ENCODE peak calls at places on chromosome 2, in seven cellular contexts. E is K562; D is CD8-positive, alpha-beta memory T cell; Y is ovary; J is astrocyte; K is neural progenitor cell; P is fibroblast of lung. U is an unnamed sample.

GRCh38 chr2:236548179-236548918 is 21.3 kb upstream of the ACKR3 start:
- DNase-seq in E (no peak), D (no peak), Y (no peak), J (peak), K (no peak), P (peak), U (no peak)

GRCh38 chr2:70328921-70329561 is 27.2 kb upstream of the FAM136A start:
- DNase-seq in E (no peak), D (no peak), Y (no peak), J (peak), K (no peak), P (peak), U (peak)

GRCh38 chr2:56713161-56713676 is 529.4 kb downstream of the CCDC85A start:
- DNase-seq in E (no peak), D (no peak), Y (no peak), J (peak), K (no peak), P (peak), U (no peak)

GRCh38 chr2:121018136-121019057 is 266.6 kb downstream of the TFCP2L1 start:
- DNase-seq in E (peak), D (no peak), Y (peak), J (peak), K (peak), P (peak), U (no peak)

GRCh38 chr2:161436411-161436810 is 20.3 kb downstream of the TBR1 start:
- DNase-seq in E (no peak), D (no peak), Y (no peak), J (peak), K (no peak), P (peak), U (peak)

GRCh38 chr2:33605059-33605458 is 6.0 kb upstream of the FAM98A start:
- DNase-seq in E (no peak), D (no peak), Y (no peak), J (no peak), K (no peak), P (no peak), U (no peak)

GRCh38 chr2:183037660-183038340 is 457 bp downstream of the NCKAP1 start:
- DNase-seq in E (peak), D (no peak), Y (peak), J (peak), K (peak), P (peak), U (peak)

GRCh38 chr2:198143156-198143555 is 338.8 kb downstream of the PLCL1 start:
- DNase-seq in E (no peak), D (no peak), Y (no peak), J (no peak), K (no peak), P (no peak), U (no peak)

GRCh38 chr2:152611458-152612231 is 105.6 kb downstream of the PRPF40A start:
- DNase-seq in E (no peak), D (no peak), Y (peak), J (peak), K (no peak), P (peak), U (no peak)

GRCh38 chr2:96265349-96265839 is 403 bp downstream of the TMEM127 start:
- DNase-seq in E (peak), D (peak), Y (no peak), J (no peak), K (peak), P (no peak), U (peak)

GRCh38 chr2:105454801-105455485 is 56.1 kb upstream of the FHL2 start:
- DNase-seq in E (peak), D (no peak), Y (no peak), J (peak), K (peak), P (peak), U (peak)

GRCh38 chr2:236344446-236344845 is 80.2 kb upstream of the ASB18 start:
- DNase-seq in E (no peak), D (no peak), Y (no peak), J (no peak), K (no peak), P (no peak), U (no peak)

GRCh38 chr2:58428553-58429284 is 187.6 kb upstream of the FANCL start:
- DNase-seq in E (no peak), D (no peak), Y (peak), J (no peak), K (peak), P (peak), U (no peak)

GRCh38 chr2:53096346-53096745 is 671.3 kb upstream of the CHAC2 start:
- DNase-seq in E (no peak), D (no peak), Y (no peak), J (no peak), K (no peak), P (no peak), U (no peak)

GRCh38 chr2:38682008-38682575 is 16.2 kb downstream of the GALM start:
- DNase-seq in E (no peak), D (no peak), Y (no peak), J (no peak), K (no peak), P (no peak), U (no peak)

GRCh38 chr2:231745303-231746038 is 35.6 kb downstream of the PDE6D start:
- DNase-seq in E (no peak), D (no peak), Y (no peak), J (no peak), K (peak), P (no peak), U (no peak)

GRCh38 chr2:86211796-86212188 is 12.5 kb downstream of the MRPL35 start:
- DNase-seq in E (no peak), D (no peak), Y (no peak), J (no peak), K (no peak), P (no peak), U (no peak)

GRCh38 chr2:219060821-219061791 is at the start of gene IHH:
- DNase-seq in E (no peak), D (no peak), Y (no peak), J (no peak), K (peak), P (peak), U (no peak)

GRCh38 chr2:78908973-78909372 is 116.5 kb upstream of the REG3G start:
- DNase-seq in E (no peak), D (no peak), Y (no peak), J (no peak), K (no peak), P (no peak), U (no peak)

GRCh38 chr2:18123577-18123976 is 245.1 kb downstream of the KCNS3 start:
- DNase-seq in E (no peak), D (no peak), Y (no peak), J (no peak), K (no peak), P (no peak), U (no peak)

GRCh38 chr2:189821953-189822748 is 37.9 kb downstream of the PMS1 start:
- DNase-seq in E (no peak), D (no peak), Y (no peak), J (peak), K (no peak), P (peak), U (no peak)

GRCh38 chr2:101175991-101176390 is 24.8 kb upstream of the TBC1D8 start:
- DNase-seq in E (no peak), D (no peak), Y (no peak), J (no peak), K (no peak), P (no peak), U (no peak)

GRCh38 chr2:229257980-229258379 is 13.1 kb downstream of the PID1 start:
- DNase-seq in E (no peak), D (no peak), Y (no peak), J (no peak), K (no peak), P (no peak), U (no peak)

GRCh38 chr2:60469918-60470317 is 83.5 kb downstream of the BCL11A start:
- DNase-seq in E (no peak), D (no peak), Y (no peak), J (no peak), K (no peak), P (no peak), U (no peak)

GRCh38 chr2:60468390-60469085 is 84.9 kb downstream of the BCL11A start:
- DNase-seq in E (no peak), D (no peak), Y (no peak), J (peak), K (no peak), P (peak), U (peak)

GRCh38 chr2:60465736-60466135 is 87.7 kb downstream of the BCL11A start:
- DNase-seq in E (no peak), D (no peak), Y (no peak), J (peak), K (no peak), P (peak), U (peak)

GRCh38 chr2:60463249-60463648 is 90.2 kb downstream of the BCL11A start:
- DNase-seq in E (no peak), D (no peak), Y (no peak), J (peak), K (no peak), P (peak), U (no peak)

DNA sequence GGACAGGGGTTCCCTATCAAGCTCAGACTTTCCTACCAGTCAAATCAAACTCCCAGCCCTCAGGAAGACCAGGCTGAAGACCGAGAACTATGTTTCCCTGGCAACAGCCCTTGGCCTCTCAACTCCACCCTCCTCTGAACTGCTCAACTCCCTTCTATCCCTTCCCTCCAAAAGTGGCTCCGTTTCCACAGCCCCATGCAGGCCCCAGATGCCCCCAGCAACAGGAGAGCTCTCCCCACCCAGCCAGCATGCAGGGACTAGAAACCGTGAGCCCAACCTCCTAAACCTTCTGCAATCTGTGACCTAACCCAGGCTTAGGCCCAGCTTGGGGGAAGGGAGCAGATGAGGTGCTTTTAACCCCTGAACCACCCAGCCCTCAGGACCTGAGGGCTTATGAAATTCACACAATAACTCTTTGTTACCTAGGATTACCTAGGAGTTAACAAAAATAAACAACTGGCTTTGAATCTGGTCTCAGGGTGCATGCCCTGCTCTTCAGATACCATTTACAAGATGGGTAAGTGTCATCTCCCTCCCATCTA is 87.2 kb downstream of the BCL11A start:
- DNase-seq in E (no peak), D (no peak), Y (no peak), J (no peak), K (no peak), P (no peak), U (no peak)
- H3K27ac ChIP-seq in E (no peak), D (no peak), Y (no peak), J (no peak), K (no peak), P (no peak), U (no peak)

GRCh38 chr2:64862001-64862397 is 127.2 kb upstream of the SLC1A4 start:
- DNase-seq in E (no peak), D (no peak), Y (no peak), J (no peak), K (no peak), P (no peak), U (no peak)
- H3K27ac ChIP-seq in E (no peak), D (no peak), Y (no peak), J (no peak), K (no peak), P (no peak), U (no peak)

GRCh38 chr2:196244966-196245365 is 73.6 kb upstream of the STK17B start:
- DNase-seq in E (no peak), D (no peak), Y (no peak), J (peak), K (no peak), P (peak), U (no peak)

GRCh38 chr2:196245746-196246145 is 74.4 kb upstream of the STK17B start:
- DNase-seq in E (no peak), D (no peak), Y (no peak), J (no peak), K (no peak), P (no peak), U (no peak)

GRCh38 chr2:196247114-196247978 is 76.0 kb upstream of the STK17B start:
- DNase-seq in E (no peak), D (no peak), Y (no peak), J (no peak), K (no peak), P (no peak), U (no peak)

GRCh38 chr2:196242131-196242620 is 70.8 kb upstream of the STK17B start:
- DNase-seq in E (no peak), D (no peak), Y (no peak), J (peak), K (no peak), P (peak), U (no peak)

GRCh38 chr2:196244516-196244915 is 73.1 kb upstream of the STK17B start:
- DNase-seq in E (no peak), D (no peak), Y (no peak), J (no peak), K (no peak), P (no peak), U (no peak)
- H3K27ac ChIP-seq in E (no peak), D (no peak), Y (no peak), J (no peak), K (no peak), P (no peak), U (no peak)

GRCh38 chr2:66888791-66889631 is 454.1 kb downstream of the MEIS1 start:
- DNase-seq in E (no peak), D (no peak), Y (no peak), J (peak), K (no peak), P (peak), U (peak)

GRCh38 chr2:66888246-66888645 is 453.3 kb downstream of the MEIS1 start:
- DNase-seq in E (no peak), D (no peak), Y (no peak), J (no peak), K (no peak), P (no peak), U (no peak)

GRCh38 chr2:66885775-66886402 is 451.0 kb downstream of the MEIS1 start:
- DNase-seq in E (no peak), D (no peak), Y (no peak), J (peak), K (no peak), P (peak), U (no peak)

GRCh38 chr2:66889632-66889882 is 454.6 kb downstream of the MEIS1 start:
- DNase-seq in E (no peak), D (no peak), Y (no peak), J (no peak), K (no peak), P (no peak), U (no peak)

GRCh38 chr2:66890286-66890812 is 455.4 kb downstream of the MEIS1 start:
- DNase-seq in E (no peak), D (no peak), Y (no peak), J (no peak), K (no peak), P (peak), U (no peak)
- H3K27ac ChIP-seq in E (no peak), D (no peak), Y (no peak), J (peak), K (no peak), P (no peak), U (no peak)

DNA sequence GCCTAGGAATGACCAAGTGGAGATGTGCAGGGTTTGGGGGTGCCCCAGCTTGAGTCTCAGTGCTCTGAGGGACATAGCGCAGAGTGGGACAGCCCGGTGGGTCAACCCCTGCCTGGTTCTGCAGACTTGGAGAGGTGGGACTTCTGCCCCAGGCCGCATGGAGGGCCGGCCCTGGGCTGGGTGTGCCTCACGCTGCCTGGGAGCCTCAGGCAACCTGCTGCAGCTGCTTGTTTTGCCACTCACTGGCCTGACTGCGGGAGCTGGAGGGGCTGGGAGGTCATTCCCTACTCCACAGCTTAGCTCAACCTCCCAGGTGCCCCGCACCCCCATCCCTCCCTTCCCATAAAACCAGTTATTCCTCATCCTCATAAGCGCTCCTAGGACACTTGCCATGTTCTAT is 33.1 kb downstream of the ODC1 start:
- DNase-seq in E (no peak), D (no peak), Y (no peak), J (no peak), K (no peak), P (no peak), U (no peak)
- H3K27ac ChIP-seq in E (no peak), D (no peak), Y (no peak), J (no peak), K (no peak), P (no peak), U (peak)

DNA sequence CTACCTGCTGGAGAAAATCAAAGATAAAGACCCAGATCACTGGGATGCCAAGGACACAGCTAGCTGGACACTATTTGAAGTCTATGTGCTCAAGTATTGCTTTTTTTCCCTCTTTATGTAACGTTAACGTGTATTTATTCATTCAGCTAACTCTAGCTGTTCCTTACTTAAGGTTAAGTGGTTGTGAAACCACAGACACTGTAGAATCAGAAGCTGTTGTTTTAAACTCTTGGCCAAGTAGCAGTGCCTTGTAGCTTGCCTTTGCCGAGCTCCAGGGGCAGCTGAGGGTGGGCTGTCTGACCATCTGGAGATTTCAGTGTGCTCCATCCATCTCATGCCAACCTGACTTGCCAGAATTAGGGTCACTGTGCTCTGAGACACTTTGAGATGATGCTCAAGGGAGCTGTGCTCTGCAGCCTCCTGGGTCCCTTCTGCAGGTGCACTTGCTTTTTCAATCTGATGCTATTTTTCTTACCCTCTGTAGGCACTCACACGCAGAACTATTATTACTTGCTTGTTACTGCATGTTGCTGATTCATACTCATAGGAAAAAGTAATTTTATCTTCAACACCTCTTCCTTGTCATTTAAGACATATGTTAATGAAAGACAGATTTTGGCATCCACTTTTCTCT is 116.2 kb downstream of the METTL8 start:
- DNase-seq in E (no peak), D (no peak), Y (no peak), J (peak), K (peak), P (peak), U (no peak)
- H3K27ac ChIP-seq in E (no peak), D (no peak), Y (no peak), J (no peak), K (peak), P (no peak), U (no peak)

DNA sequence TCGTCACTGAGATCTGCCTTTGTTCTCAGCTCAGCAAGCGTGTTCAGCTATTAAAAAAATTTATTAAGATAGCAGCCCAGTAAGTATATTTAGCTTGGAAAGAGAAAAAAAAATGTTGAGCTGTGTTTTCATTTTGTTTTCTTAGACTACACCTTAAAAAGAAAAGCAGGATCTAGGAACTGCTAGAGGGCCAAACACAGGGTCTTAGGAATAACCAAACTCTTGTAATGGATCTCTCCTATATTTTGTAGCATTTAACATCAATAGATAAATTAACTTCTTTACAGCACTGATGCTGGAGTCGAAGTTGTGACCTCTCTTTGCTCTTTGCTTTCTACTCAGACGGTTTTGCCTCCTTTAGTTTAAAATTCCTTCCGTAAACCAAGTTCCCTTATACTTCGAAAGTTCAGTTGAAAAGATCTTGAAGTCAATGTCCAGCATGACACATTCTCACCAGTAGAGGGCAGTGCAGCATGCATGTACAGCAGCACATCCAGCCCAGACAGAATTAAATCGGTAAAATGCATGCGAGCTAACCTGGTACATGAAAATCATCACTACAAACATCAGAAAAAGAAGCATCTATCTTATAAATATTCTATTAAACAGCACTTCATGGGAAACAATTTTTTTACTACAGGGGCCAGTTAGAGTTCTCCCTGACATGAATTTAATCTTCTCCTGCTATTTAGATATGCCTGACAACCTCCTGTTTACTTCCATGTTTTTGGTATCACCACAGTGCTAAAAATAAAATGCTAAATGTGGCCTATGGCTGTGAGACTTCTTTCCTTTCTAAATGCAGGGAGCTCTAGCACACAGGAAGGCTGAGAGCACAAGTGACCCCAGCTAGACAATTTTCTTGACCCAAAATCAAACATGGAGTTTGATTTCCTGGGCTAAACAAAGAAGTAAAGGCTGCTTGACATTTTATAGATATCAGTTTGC is 48.2 kb upstream of the MAP3K20 start:
- DNase-seq in E (peak), D (peak), Y (peak), J (peak), K (peak), P (peak), U (peak)
- H3K27ac ChIP-seq in E (no peak), D (no peak), Y (peak), J (no peak), K (no peak), P (no peak), U (no peak)

GRCh38 chr2:102788880-102789250 is 27.0 kb downstream of the TMEM182 start:
- DNase-seq in E (no peak), D (no peak), Y (no peak), J (no peak), K (no peak), P (no peak), U (no peak)
- H3K27ac ChIP-seq in E (no peak), D (no peak), Y (no peak), J (no peak), K (no peak), P (no peak), U (no peak)

DNA sequence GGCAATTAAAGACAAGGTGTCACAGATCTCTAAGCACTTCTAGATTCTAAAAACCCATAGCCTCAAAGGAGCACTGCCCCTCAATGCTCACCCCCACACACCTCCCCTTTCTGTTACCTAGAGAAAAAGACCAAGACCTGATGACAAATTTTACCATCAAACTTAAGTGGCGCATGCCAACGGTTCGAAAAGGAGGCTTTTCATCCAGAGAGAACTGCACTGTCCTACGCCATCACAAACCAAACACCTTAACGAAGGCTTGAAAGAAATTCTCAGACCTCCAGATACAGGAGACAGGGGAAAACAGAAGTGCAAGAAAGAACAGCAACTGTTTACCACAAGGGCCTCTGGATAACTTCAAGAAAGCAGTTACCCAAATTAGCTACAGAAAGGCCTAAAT is 2.0 kb upstream of the ZC3H6 start:
- DNase-seq in E (no peak), D (no peak), Y (no peak), J (no peak), K (no peak), P (no peak), U (no peak)
- H3K27ac ChIP-seq in E (peak), D (peak), Y (no peak), J (no peak), K (peak), P (no peak), U (no peak)